ENCODE peak calls at places on chromosomes 13 and 19, in seven cellular contexts. F, B, V, I, C, Y and L are unnamed samples.
A peak's percentile ranks its signal among the peaks of the same experiment; 100 is the strongest.

GRCh38 chr13:30408319-30409101 is 13.8 kb upstream of the UBE2L5 start:
- DNase-seq in C (peak; percentile 98), I (peak; percentile 79), Y (peak; percentile 94), B (peak; percentile 88), V (peak; percentile 98), F (peak; percentile 90), L (peak; percentile 95)

GRCh38 chr13:108527849-108528248 is 101.6 kb upstream of the MYO16 start:
- DNase-seq in F (no peak), V (no peak), I (no peak), B (no peak), Y (no peak), C (no peak), L (no peak)

GRCh38 chr13:100594731-100595130 is 6.1 kb upstream of the GGACT start:
- DNase-seq in B (peak; percentile 42), Y (no peak), F (no peak), V (no peak), C (no peak), I (no peak), L (no peak)

GRCh38 chr19:23365222-23365621 is 30.0 kb downstream of the ZNF91 start:
- DNase-seq in F (no peak), V (no peak), Y (no peak), B (no peak), I (no peak), C (no peak), L (no peak)

GRCh38 chr13:59963383-59963782 is 200.3 kb downstream of the DIAPH3 start:
- DNase-seq in Y (no peak), V (no peak), I (no peak), C (no peak), B (no peak), F (no peak), L (no peak)

GRCh38 chr19:4707322-4707721 is 16.3 kb downstream of the DPP9 start:
- DNase-seq in B (no peak), F (no peak), C (no peak), Y (no peak), I (no peak), V (no peak), L (no peak)

GRCh38 chr19:35318679-35319448 is 10.1 kb upstream of the CD22 start:
- DNase-seq in V (peak; percentile 67), Y (peak; percentile 6), B (no peak), C (peak; percentile 84), F (peak; percentile 33), I (peak; percentile 71), L (peak; percentile 74)

GRCh38 chr19:15379996-15380647 is 535 bp upstream of the AKAP8 start:
- DNase-seq in C (no peak), I (peak; percentile 11), Y (peak; percentile 59), B (peak; percentile 69), V (peak; percentile 72), F (no peak), L (peak; percentile 43)

GRCh38 chr19:58559275-58560006 is 1.0 kb upstream of the UBE2M start:
- DNase-seq in C (peak; percentile 96), B (peak; percentile 95), I (peak; percentile 89), Y (peak; percentile 87), V (peak; percentile 94), F (peak; percentile 86), L (peak; percentile 90)

GRCh38 chr13:110616103-110617101 is 1.1 kb downstream of the NAXD start:
- DNase-seq in F (no peak), Y (no peak), B (no peak), V (no peak), I (peak; percentile 72), C (no peak), L (no peak)

GRCh38 chr13:110618167-110618566 is 2.8 kb downstream of the NAXD start:
- DNase-seq in F (no peak), I (no peak), C (no peak), Y (no peak), V (no peak), B (no peak), L (no peak)

GRCh38 chr13:110617326-110618072 is 2.2 kb downstream of the NAXD start:
- DNase-seq in Y (no peak), B (no peak), I (peak; percentile 97), F (peak; percentile 35), C (no peak), V (peak; percentile 84), L (peak; percentile 43)

GRCh38 chr13:110618780-110619179 is 3.4 kb downstream of the NAXD start:
- DNase-seq in C (no peak), Y (no peak), F (no peak), B (no peak), I (no peak), V (no peak), L (no peak)

GRCh38 chr13:110620596-110620995 is 5.3 kb downstream of the NAXD start:
- DNase-seq in B (no peak), C (no peak), F (no peak), Y (no peak), I (no peak), V (no peak), L (no peak)
- H3K4me1 ChIP-seq in B (peaks cover 13% of the 10 kb centered on the region), C (peaks cover 18% of the 10 kb centered on the region), F (no peaks in the 10 kb centered on the region), Y (peaks cover 11% of the 10 kb centered on the region), I (peaks cover 7% of the 10 kb centered on the region), V (peaks cover 40% of the 10 kb centered on the region), L (peaks cover 12% of the 10 kb centered on the region)

DNA sequence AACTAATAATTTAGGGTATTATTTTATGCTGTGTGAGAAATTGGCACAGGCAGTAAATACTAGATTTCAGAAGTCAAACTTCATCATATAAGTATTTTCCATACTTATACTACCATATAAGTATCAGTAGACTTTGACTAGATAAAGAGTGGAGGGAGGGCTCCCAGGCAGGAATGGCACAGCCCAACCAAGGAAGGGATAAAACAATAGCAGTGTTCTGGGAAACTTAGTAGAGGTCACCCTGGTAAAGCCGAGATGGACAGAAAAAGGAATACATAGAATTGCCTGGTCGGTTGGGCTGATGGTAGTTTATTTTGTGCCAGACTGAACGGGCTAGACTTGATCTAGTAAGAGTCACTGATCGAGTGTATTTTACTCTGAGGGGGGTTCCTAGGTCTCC is 19.6 kb upstream of the KCTD4 start:
- DNase-seq in F (no peak), Y (no peak), I (no peak), V (no peak), B (no peak), C (no peak), L (no peak)
- TF ChIP-seq CTCF in F (no peak), Y (no peak), I (no peak), V (no peak), B (no peak), C (no peak), L (no peak)

GRCh38 chr13:41465215-41465907 is 8.0 kb downstream of the RGCC start:
- DNase-seq in F (no peak), V (no peak), B (no peak), I (peak; percentile 94), Y (no peak), C (peak; percentile 77), L (no peak)
- H3K4me1 ChIP-seq in F (no peaks in the 10 kb centered on the region), V (no peaks in the 10 kb centered on the region), B (no peaks in the 10 kb centered on the region), I (peaks cover 18% of the 10 kb centered on the region), Y (no peaks in the 10 kb centered on the region), C (peaks cover 39% of the 10 kb centered on the region), L (no peaks in the 10 kb centered on the region)

GRCh38 chr19:6199240-6199983 is 63.9 kb downstream of the ACSBG2 start:
- DNase-seq in C (peak; percentile 100), I (peak; percentile 98), F (peak; percentile 96), B (peak; percentile 99), Y (peak; percentile 96), V (peak; percentile 99), L (peak; percentile 99)
- TF ChIP-seq CTCF in C (peak; percentile 45), I (peak; percentile 29), F (peak; percentile 31), B (peak; percentile 30), Y (no peak), V (no peak), L (peak; percentile 58)

DNA sequence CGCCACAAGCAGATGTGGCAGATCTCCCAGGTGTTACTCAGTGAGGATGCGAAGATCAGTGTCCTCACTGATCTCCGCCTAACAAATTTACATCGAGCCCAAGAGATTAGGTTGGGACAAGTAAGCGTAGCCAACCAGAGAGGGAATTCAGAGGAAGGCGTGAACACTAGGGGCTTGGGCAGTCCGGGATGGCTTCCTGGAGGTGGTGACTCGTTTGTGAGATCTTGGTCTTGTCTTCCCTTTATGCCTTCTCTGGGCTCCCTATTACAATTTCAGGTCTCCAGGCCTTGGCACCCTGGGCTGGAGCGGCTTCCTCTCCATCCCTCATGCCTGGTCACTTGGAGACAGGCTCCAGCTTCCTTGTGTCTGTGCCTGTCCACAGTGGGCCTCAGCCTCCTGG is 6.2 kb downstream of the SF3A2 start:
- DNase-seq in B (no peak), V (no peak), C (no peak), Y (no peak), F (no peak), I (no peak), L (no peak)
- H3K4me1 ChIP-seq in B (peaks cover 21% of the 10 kb centered on the region), V (peaks cover 42% of the 10 kb centered on the region), C (peaks cover 55% of the 10 kb centered on the region), Y (peaks cover 20% of the 10 kb centered on the region), F (no peaks in the 10 kb centered on the region), I (peaks cover 14% of the 10 kb centered on the region), L (peaks cover 30% of the 10 kb centered on the region)

DNA sequence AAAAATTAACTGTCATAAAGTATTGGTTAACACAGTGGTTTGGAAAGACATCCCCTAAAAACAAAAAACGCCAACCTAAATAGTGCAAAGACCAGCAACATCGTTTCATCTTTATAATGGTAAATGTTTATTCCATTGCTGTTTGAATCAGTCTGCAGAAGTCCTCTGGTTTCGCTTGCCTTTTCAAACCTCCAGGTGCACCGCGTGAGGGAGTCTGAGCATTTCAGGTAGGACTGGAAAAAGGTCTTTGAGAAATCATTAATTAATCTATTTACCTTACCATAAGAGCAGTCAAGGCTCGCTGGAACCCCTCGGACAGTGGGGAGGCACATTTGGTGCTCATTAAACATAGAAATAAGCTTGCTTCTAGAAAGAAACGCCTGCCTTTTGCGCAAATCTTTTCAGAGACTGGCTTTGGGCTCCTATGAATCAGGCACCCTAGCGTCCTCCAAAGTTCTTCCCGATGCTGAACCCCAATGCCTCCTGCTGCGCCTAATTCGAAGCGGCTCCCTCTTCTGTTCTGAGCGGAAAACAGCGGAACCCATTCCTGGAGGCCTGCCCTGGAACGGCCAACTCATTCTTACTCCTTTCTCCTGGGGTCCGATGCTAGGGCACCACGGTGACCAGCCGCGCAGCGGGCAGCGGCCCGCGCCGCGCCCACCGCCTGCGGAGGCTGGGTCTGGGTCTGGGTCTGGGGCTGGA is 942 bp upstream of the MTUS2 start:
- DNase-seq in I (peak; percentile 12), F (no peak), C (no peak), B (peak; percentile 57), Y (no peak), V (no peak), L (no peak)
- TF ChIP-seq CTCF in I (no peak), F (no peak), C (no peak), B (no peak), Y (no peak), V (no peak), L (no peak)